ENCODE peak calls at places on chromosomes 2 and 18, in ten cellular contexts. C is progenitor cell of endocrine pancreas, D is endothelial cell, S is glomerular endothelial cell, Z is NCI-H2081, A is fibroblast of the aortic adventitia, Q is astrocyte of the spinal cord, G is retina, B is hypothalamus, Y is WERI-Rb-1. K is an unnamed sample.

GRCh38 chr18:36427369-36427768 is 129.9 kb downstream of the FHOD3 start:
- DNase-seq in C (no peak), D (no peak), S (no peak), Z (no peak), A (no peak), Q (no peak), G (no peak), B (no peak), Y (no peak), K (peak)

GRCh38 chr18:59681051-59681450 is 16.2 kb downstream of the CCBE1 start:
- DNase-seq in C (no peak), D (no peak), S (no peak), Z (no peak), A (no peak), Q (no peak), G (no peak), B (no peak), Y (no peak), K (no peak)

GRCh38 chr2:23042176-23042909 is 342.6 kb upstream of the KLHL29 start:
- DNase-seq in C (no peak), D (no peak), S (no peak), Z (no peak), A (peak), Q (no peak), G (no peak), B (no peak), Y (no peak), K (no peak)

GRCh38 chr2:218717262-218717661 is 6.6 kb downstream of the TTLL4 start:
- DNase-seq in C (no peak), D (no peak), S (no peak), Z (no peak), A (peak), Q (peak), G (no peak), B (no peak), Y (no peak), K (peak)

GRCh38 chr2:7905756-7906155 is 776.1 kb upstream of the ID2 start:
- DNase-seq in C (no peak), D (no peak), S (no peak), Z (peak), A (no peak), Q (no peak), G (no peak), B (no peak), Y (no peak), K (no peak)

GRCh38 chr18:52992041-52992440 is 652.0 kb downstream of the DCC start:
- DNase-seq in C (no peak), D (peak), S (no peak), Z (no peak), A (no peak), Q (no peak), G (no peak), B (no peak), Y (peak), K (no peak)

GRCh38 chr2:218005028-218005427 is 2.2 kb upstream of the TNS1 start:
- DNase-seq in C (no peak), D (no peak), S (no peak), Z (no peak), A (no peak), Q (no peak), G (no peak), B (no peak), Y (no peak), K (peak)

GRCh38 chr2:62724886-62725711 is 19.6 kb downstream of the EHBP1 start:
- DNase-seq in C (no peak), D (peak), S (no peak), Z (peak), A (no peak), Q (no peak), G (no peak), B (no peak), Y (peak), K (peak)

K was measured in M059J.